ENCODE peak calls at places on chromosomes 7 and 10, in five cellular contexts. Q is fibroblast of the conjunctiva, G is amniotic stem cell, W is fibroblast of mammary gland, T is Kasumi-1. Z is an unnamed sample.

GRCh38 chr10:43210556-43210955 is 56.3 kb downstream of the RASGEF1A start:
- DNase-seq in G (no peak), Q (no peak), T (no peak), W (no peak), Z (no peak)

GRCh38 chr7:116173051-116174028 is 37.0 kb upstream of the TES start:
- DNase-seq in Q (peak), G (peak), T (peak), W (peak), Z (no peak)

GRCh38 chr7:158094671-158095256 is 492.9 kb downstream of the PTPRN2 start:
- DNase-seq in W (no peak), Q (no peak), T (no peak), G (no peak), Z (no peak)

GRCh38 chr7:32501522-32501921 is 6.2 kb downstream of the AVL9 start:
- DNase-seq in G (peak), Q (peak), W (peak), T (no peak), Z (no peak)

GRCh38 chr10:116831790-116832189 is 17.5 kb upstream of the ENO4 start:
- DNase-seq in W (no peak), T (no peak), G (no peak), Q (no peak), Z (no peak)

GRCh38 chr10:76017026-76017732 is 585.8 kb downstream of the LRMDA start:
- DNase-seq in T (peak), W (no peak), G (no peak), Q (no peak), Z (no peak)

GRCh38 chr7:70347463-70347855 is 749.2 kb downstream of the AUTS2 start:
- DNase-seq in W (no peak), G (no peak), T (no peak), Q (no peak), Z (no peak)

GRCh38 chr7:42197391-42197790 is 39.6 kb downstream of the GLI3 start:
- DNase-seq in T (no peak), W (peak), Q (no peak), G (no peak), Z (no peak)

GRCh38 chr10:96017227-96017687 is 26.1 kb upstream of the CCNJ start:
- DNase-seq in G (peak), T (peak), Q (peak), W (peak), Z (peak)

GRCh38 chr7:149454006-149454405 is 6.9 kb downstream of the ZNF777 start:
- DNase-seq in T (no peak), G (no peak), W (no peak), Q (no peak), Z (no peak)

GRCh38 chr10:72638586-72639440 is 12.9 kb upstream of the MICU1 start:
- DNase-seq in T (no peak), Q (no peak), W (no peak), G (no peak), Z (no peak)

GRCh38 chr10:201328-201771 is 66.1 kb downstream of the ZMYND11 start:
- DNase-seq in T (no peak), W (peak), Q (no peak), G (peak), Z (no peak)

GRCh38 chr10:131686781-131687419 is 213.9 kb upstream of the PPP2R2D start:
- DNase-seq in G (no peak), T (no peak), W (no peak), Q (no peak), Z (no peak)

GRCh38 chr10:60974463-60975149 is 30.6 kb upstream of the RHOBTB1 start:
- DNase-seq in W (peak), T (no peak), Q (no peak), G (no peak), Z (no peak)

Z was measured in GM04504.